ENCODE peak calls at places on chromosome 2, in five cellular contexts. T is SHP77 treated with DMSO at 0.1 percent for 48 hours, E is sciatic nerve, V is left ventricle myocardium superior, Z is amygdala. C is an unnamed sample.

GRCh38 chr2:25938345-25938744 is 44.0 kb downstream of the KIF3C start:
- DNase-seq in E (no peak), Z (peak; percentile 14), T (no peak), V (peak; percentile 72), C (no peak)

GRCh38 chr2:232982926-232983668 is 30.0 kb downstream of the NGEF start:
- DNase-seq in T (no peak), E (no peak), V (no peak), Z (no peak), C (no peak)

GRCh38 chr2:22692751-22693150 is 692.2 kb upstream of the KLHL29 start:
- DNase-seq in T (no peak), Z (no peak), V (no peak), E (no peak), C (no peak)

GRCh38 chr2:173134703-173135102 is 59.1 kb downstream of the MAP3K20 start:
- DNase-seq in T (no peak), E (no peak), V (no peak), Z (no peak), C (peak; percentile 78)

GRCh38 chr2:18209934-18210639 is 331.6 kb downstream of the KCNS3 start:
- DNase-seq in T (peak; percentile 39), Z (no peak), E (no peak), V (no peak), C (no peak)

GRCh38 chr2:10342245-10342951 is 39.7 kb downstream of the HPCAL1 start:
- DNase-seq in Z (no peak), V (no peak), T (no peak), E (no peak), C (no peak)

GRCh38 chr2:102051659-102052366 is 60.1 kb downstream of the IL1R2 start:
- DNase-seq in V (no peak), E (no peak), Z (no peak), T (no peak), C (no peak)

GRCh38 chr2:120773186-120773800 is 37.6 kb downstream of the GLI2 start:
- DNase-seq in E (no peak), Z (no peak), V (peak; percentile 15), T (no peak), C (no peak)

GRCh38 chr2:42025151-42025582 is 22.7 kb upstream of the PKDCC start:
- DNase-seq in T (no peak), E (no peak), Z (no peak), V (peak; percentile 41), C (no peak)

GRCh38 chr2:20666364-20667150 is at the start of gene GDF7:
- DNase-seq in T (no peak), Z (no peak), E (no peak), V (peak; percentile 47), C (peak; percentile 30)

GRCh38 chr2:105321875-105322646 is 7.5 kb downstream of the TGFBRAP1 start:
- DNase-seq in E (no peak), T (no peak), V (no peak), Z (no peak), C (no peak)

GRCh38 chr2:84395819-84396218 is 63.3 kb downstream of the SUCLG1 start:
- DNase-seq in E (no peak), Z (no peak), V (no peak), T (no peak), C (no peak)

GRCh38 chr2:138787053-138787666 is 7.0 kb upstream of the NXPH2 start:
- DNase-seq in Z (no peak), V (no peak), T (no peak), E (no peak), C (no peak)

GRCh38 chr2:144154205-144154604 is 365.7 kb downstream of the ZEB2 start:
- DNase-seq in E (no peak), Z (no peak), T (no peak), V (no peak), C (no peak)

GRCh38 chr2:110157153-110157793 is 41.7 kb upstream of the MALL start:
- DNase-seq in V (no peak), Z (no peak), T (peak; percentile 28), E (no peak), C (no peak)

GRCh38 chr2:47735470-47735869 is 47.5 kb upstream of the MSH6 start:
- DNase-seq in T (no peak), E (no peak), V (no peak), Z (no peak), C (no peak)

GRCh38 chr2:16622399-16622968 is 43.1 kb downstream of the CYRIA start:
- DNase-seq in V (no peak), T (no peak), E (no peak), Z (no peak), C (no peak)

GRCh38 chr2:176099737-176100546 is at the start of gene HOXD12:
- DNase-seq in Z (no peak), V (no peak), E (no peak), T (no peak), C (no peak)

GRCh38 chr2:86274918-86275275 is 62.5 kb downstream of the REEP1 start:
- DNase-seq in V (peak; percentile 84), Z (no peak), T (peak; percentile 36), E (no peak), C (no peak)

GRCh38 chr2:19899853-19900525 is 1.8 kb downstream of the TTC32 start:
- DNase-seq in T (no peak), Z (no peak), V (no peak), E (no peak), C (no peak)

GRCh38 chr2:172806426-172807008 is 70.9 kb downstream of the RAPGEF4 start:
- DNase-seq in E (no peak), T (peak; percentile 1), Z (no peak), V (no peak), C (no peak)

GRCh38 chr2:74546004-74546403 is 7.7 kb downstream of the LOXL3 start:
- DNase-seq in E (no peak), Z (no peak), T (no peak), V (no peak), C (no peak)

GRCh38 chr2:67322361-67323001 is 74.7 kb upstream of the ETAA1 start:
- DNase-seq in T (peak; percentile 77), V (no peak), Z (no peak), E (no peak), C (no peak)

GRCh38 chr2:129281761-129282160 is 697.7 kb upstream of the RAB6C start:
- DNase-seq in T (peak; percentile 66), Z (no peak), V (no peak), E (no peak), C (no peak)

GRCh38 chr2:182937864-182938263 is 71.4 kb upstream of the FRZB start:
- DNase-seq in Z (no peak), T (no peak), E (no peak), V (no peak), C (no peak)

GRCh38 chr2:71069376-71069775 is 928 bp downstream of the NAGK start:
- DNase-seq in T (no peak), E (no peak), Z (no peak), V (no peak), C (no peak)

GRCh38 chr2:191302459-191303155 is 57.4 kb downstream of the MYO1B start:
- DNase-seq in Z (no peak), V (no peak), E (no peak), T (peak; percentile 34), C (no peak)

C was measured in CD14-positive monocyte.